ENCODE peak calls at places on chromosomes 7 and 10, in five cellular contexts. One of them, this sample, is unnamed.

GRCh38 chr10:4683838-4684237 is 142.2 kb upstream of the AKR1E2 start:
- DNase-seq in iPS-NIHi11: no peak
- DNase-seq in fibroblast of the conjunctiva: no peak
- DNase-seq in neural crest cell: no peak
- DNase-seq in fibroblast of lung: no peak
- DNase-seq in this sample: no peak

GRCh38 chr7:2261611-2262010 is 19.6 kb downstream of the NUDT1 start:
- DNase-seq in neural crest cell: no peak
- DNase-seq in fibroblast of the conjunctiva: no peak
- DNase-seq in iPS-NIHi11: no peak
- DNase-seq in fibroblast of lung: no peak
- DNase-seq in this sample: no peak

GRCh38 chr10:86256690-86257315 is 109.8 kb downstream of the GRID1 start:
- DNase-seq in iPS-NIHi11: no peak
- DNase-seq in fibroblast of the conjunctiva: no peak
- DNase-seq in fibroblast of lung: no peak
- DNase-seq in neural crest cell: no peak
- DNase-seq in this sample: no peak

GRCh38 chr7:108226723-108227359 is 96.7 kb upstream of the LAMB4 start:
- DNase-seq in neural crest cell: no peak
- DNase-seq in fibroblast of lung: no peak
- DNase-seq in fibroblast of the conjunctiva: no peak
- DNase-seq in iPS-NIHi11: no peak
- DNase-seq in this sample: no peak

GRCh38 chr7:54995631-54996340 is 23.0 kb upstream of the EGFR start:
- DNase-seq in iPS-NIHi11: no peak
- DNase-seq in fibroblast of lung: no peak
- DNase-seq in fibroblast of the conjunctiva: no peak
- DNase-seq in neural crest cell: no peak
- DNase-seq in this sample: peak

GRCh38 chr10:119138341-119139306 is 26.9 kb downstream of the SFXN4 start:
- DNase-seq in fibroblast of lung: peak
- DNase-seq in neural crest cell: no peak
- DNase-seq in iPS-NIHi11: no peak
- DNase-seq in fibroblast of the conjunctiva: no peak
- DNase-seq in this sample: no peak

GRCh38 chr10:50393784-50394183 is 142.5 kb upstream of the ASAH2 start:
- DNase-seq in neural crest cell: no peak
- DNase-seq in fibroblast of the conjunctiva: no peak
- DNase-seq in fibroblast of lung: peak
- DNase-seq in iPS-NIHi11: no peak
- DNase-seq in this sample: no peak

GRCh38 chr7:98091061-98091460 is 15.6 kb upstream of the LMTK2 start:
- DNase-seq in fibroblast of lung: no peak
- DNase-seq in iPS-NIHi11: no peak
- DNase-seq in fibroblast of the conjunctiva: no peak
- DNase-seq in neural crest cell: no peak
- DNase-seq in this sample: no peak

GRCh38 chr10:24891823-24892222 is 60.6 kb downstream of the PRTFDC1 start:
- DNase-seq in fibroblast of lung: peak
- DNase-seq in fibroblast of the conjunctiva: peak
- DNase-seq in neural crest cell: no peak
- DNase-seq in iPS-NIHi11: no peak
- DNase-seq in this sample: no peak

GRCh38 chr7:47581442-47581820 is 480 bp downstream of the TNS3 start:
- DNase-seq in fibroblast of the conjunctiva: no peak
- DNase-seq in neural crest cell: peak
- DNase-seq in fibroblast of lung: no peak
- DNase-seq in iPS-NIHi11: no peak
- DNase-seq in this sample: no peak

GRCh38 chr7:20330797-20331230 is at the start of gene ITGB8:
- DNase-seq in fibroblast of the conjunctiva: no peak
- DNase-seq in neural crest cell: no peak
- DNase-seq in fibroblast of lung: no peak
- DNase-seq in iPS-NIHi11: peak
- DNase-seq in this sample: no peak

GRCh38 chr7:43791-44540 is 148.4 kb upstream of the FAM20C start:
- DNase-seq in neural crest cell: peak
- DNase-seq in iPS-NIHi11: no peak
- DNase-seq in fibroblast of lung: no peak
- DNase-seq in fibroblast of the conjunctiva: no peak
- DNase-seq in this sample: no peak

GRCh38 chr7:101856488-101857357 is 39.3 kb downstream of the CUX1 start:
- DNase-seq in fibroblast of lung: peak
- DNase-seq in iPS-NIHi11: peak
- DNase-seq in neural crest cell: no peak
- DNase-seq in fibroblast of the conjunctiva: peak
- DNase-seq in this sample: peak

GRCh38 chr10:103480521-103480920 is 1.5 kb upstream of the CALHM3 start:
- DNase-seq in fibroblast of the conjunctiva: no peak
- DNase-seq in fibroblast of lung: peak
- DNase-seq in neural crest cell: no peak
- DNase-seq in iPS-NIHi11: no peak
- DNase-seq in this sample: no peak

GRCh38 chr7:92159-92767 is 100.1 kb upstream of the FAM20C start:
- DNase-seq in fibroblast of lung: no peak
- DNase-seq in fibroblast of the conjunctiva: no peak
- DNase-seq in iPS-NIHi11: no peak
- DNase-seq in neural crest cell: no peak
- DNase-seq in this sample: no peak

GRCh38 chr10:45420453-45421192 is 46.6 kb downstream of the ALOX5 start:
- DNase-seq in fibroblast of lung: peak
- DNase-seq in fibroblast of the conjunctiva: peak
- DNase-seq in iPS-NIHi11: no peak
- DNase-seq in neural crest cell: no peak
- DNase-seq in this sample: no peak